ENCODE peak calls at places on chromosomes 3 and 15, in six cellular contexts. J is cardiac muscle cell, T is heart right ventricle, W is endodermal cell, D is colonic mucosa, E is bronchial epithelial cell. L is an unnamed sample.

GRCh38 chr3:73635254-73635653 is 10.5 kb upstream of the PDZRN3 start:
- DNase-seq in T (no peak), W (no peak), D (no peak), E (no peak), J (no peak), L (no peak)

GRCh38 chr3:179954226-179954870 is 82.4 kb downstream of the PEX5L start:
- DNase-seq in J (no peak), D (no peak), T (no peak), E (no peak), W (no peak), L (no peak)

GRCh38 chr3:161914703-161915102 is 418.1 kb downstream of the OTOL1 start:
- DNase-seq in W (peak), E (no peak), T (peak), D (peak), J (peak), L (peak)

GRCh38 chr3:124881976-124882697 is 5.0 kb downstream of the ITGB5 start:
- DNase-seq in J (no peak), E (no peak), T (no peak), W (peak), D (no peak), L (no peak)

GRCh38 chr3:120162400-120162799 is 68.2 kb upstream of the GSK3B start:
- DNase-seq in D (no peak), E (peak), J (no peak), W (no peak), T (no peak), L (no peak)

GRCh38 chr15:91100561-91101355 is 701 bp downstream of the SV2B start:
- DNase-seq in W (peak), T (no peak), J (no peak), E (peak), D (no peak), L (no peak)

GRCh38 chr15:81809543-81809942 is 236.3 kb downstream of the MEX3B start:
- DNase-seq in T (peak), W (peak), D (no peak), E (no peak), J (peak), L (no peak)

GRCh38 chr3:142235690-142236089 is 10.3 kb upstream of the GK5 start:
- DNase-seq in W (no peak), D (no peak), T (no peak), J (no peak), E (no peak), L (no peak)

GRCh38 chr3:123385981-123386380 is 62.9 kb downstream of the ADCY5 start:
- DNase-seq in W (no peak), E (peak), D (no peak), T (peak), J (no peak), L (peak)

GRCh38 chr3:177420643-177421042 is 223.4 kb upstream of the TBL1XR1 start:
- DNase-seq in E (no peak), W (no peak), J (no peak), D (no peak), T (no peak), L (no peak)

GRCh38 chr3:188113761-188114160 is 40.2 kb upstream of the LPP start:
- DNase-seq in W (no peak), D (no peak), T (no peak), J (no peak), E (no peak), L (no peak)

GRCh38 chr3:12708584-12709192 is 44.8 kb upstream of the RAF1 start:
- DNase-seq in J (peak), E (peak), W (no peak), T (peak), D (no peak), L (peak)

GRCh38 chr3:180600473-180600872 is 1.5 kb upstream of the TTC14 start:
- DNase-seq in W (no peak), J (no peak), E (no peak), D (no peak), T (no peak), L (no peak)

GRCh38 chr3:108518895-108519294 is 8.5 kb upstream of the MYH15 start:
- DNase-seq in W (no peak), T (no peak), J (no peak), E (peak), D (no peak), L (no peak)

GRCh38 chr3:107775958-107776357 is 253.2 kb downstream of the BBX start:
- DNase-seq in T (no peak), E (no peak), W (no peak), D (no peak), J (no peak), L (no peak)

GRCh38 chr3:69408989-69409388 is 23.1 kb upstream of the FRMD4B start:
- DNase-seq in J (no peak), E (no peak), D (no peak), W (no peak), T (no peak), L (no peak)

GRCh38 chr15:65413760-65414144 is 9.0 kb downstream of the IGDCC4 start:
- DNase-seq in E (peak), J (no peak), T (no peak), W (no peak), D (no peak), L (no peak)

GRCh38 chr15:71679223-71680078 is 130.9 kb upstream of the NR2E3 start:
- DNase-seq in J (no peak), D (no peak), T (no peak), W (peak), E (no peak), L (no peak)

GRCh38 chr3:190053919-190054672 is 66.6 kb downstream of the P3H2 start:
- DNase-seq in T (peak), D (no peak), W (no peak), J (no peak), E (peak), L (peak)

GRCh38 chr3:96236499-96236898 is 577.9 kb upstream of the EPHA6 start:
- DNase-seq in J (no peak), E (no peak), W (no peak), T (no peak), D (no peak), L (no peak)

GRCh38 chr3:177195242-177195940 is 1.9 kb downstream of the TBL1XR1 start:
- DNase-seq in E (peak), W (peak), D (peak), J (peak), T (peak), L (no peak)

GRCh38 chr15:92384391-92384790 is 9.3 kb upstream of the ST8SIA2 start:
- DNase-seq in T (no peak), E (no peak), W (no peak), J (no peak), D (no peak), L (no peak)

GRCh38 chr3:194396897-194397756 is 1.9 kb downstream of the GP5 start:
- DNase-seq in W (peak), D (no peak), E (peak), J (no peak), T (no peak), L (no peak)

GRCh38 chr3:86988986-86989385 is 2.0 kb downstream of the VGLL3 start:
- DNase-seq in J (no peak), E (no peak), D (no peak), W (no peak), T (no peak), L (no peak)
- H3K4me3 ChIP-seq in J (no peak), E (no peak), D (no peak), W (no peak), T (peak), L (no peak)

GRCh38 chr3:13709706-13710105 is 160.8 kb downstream of the FBLN2 start:
- DNase-seq in W (no peak), E (no peak), T (peak), J (no peak), D (peak), L (no peak)
- H3K4me3 ChIP-seq in W (no peak), E (no peak), T (no peak), J (no peak), D (no peak), L (no peak)

GRCh38 chr15:73371812-73372211 is 3.1 kb upstream of the HCN4 start:
- DNase-seq in T (no peak), D (no peak), W (no peak), J (no peak), E (no peak), L (no peak)

GRCh38 chr15:73368301-73369072 is at the start of gene HCN4:
- DNase-seq in D (no peak), J (peak), T (no peak), W (peak), E (no peak), L (no peak)

GRCh38 chr15:73369073-73369694 is 426 bp upstream of the HCN4 start:
- DNase-seq in W (peak), D (no peak), T (no peak), J (peak), E (no peak), L (no peak)

GRCh38 chr15:73367624-73368300 is 996 bp downstream of the HCN4 start:
- DNase-seq in T (no peak), D (no peak), E (no peak), J (no peak), W (peak), L (no peak)

GRCh38 chr15:73370151-73370550 is 1.4 kb upstream of the HCN4 start:
- DNase-seq in W (no peak), D (no peak), T (no peak), E (peak), J (peak), L (no peak)
- H3K4me3 ChIP-seq in W (no peak), D (no peak), T (no peak), E (no peak), J (peak), L (no peak)

GRCh38 chr3:185582871-185583270 is 3.2 kb upstream of the SENP2 start:
- DNase-seq in T (no peak), E (no peak), J (no peak), W (no peak), D (no peak), L (no peak)
- H3K4me3 ChIP-seq in T (no peak), E (no peak), J (no peak), W (no peak), D (no peak), L (no peak)

GRCh38 chr3:57155214-57155613 is 9.9 kb downstream of the IL17RD start:
- DNase-seq in T (no peak), J (no peak), W (no peak), E (no peak), D (no peak), L (no peak)

GRCh38 chr3:57152761-57153160 is 12.4 kb downstream of the IL17RD start:
- DNase-seq in E (no peak), J (no peak), D (no peak), T (no peak), W (no peak), L (no peak)

GRCh38 chr3:57157666-57158065 is 7.5 kb downstream of the IL17RD start:
- DNase-seq in W (no peak), T (no peak), J (no peak), D (no peak), E (no peak), L (no peak)

GRCh38 chr3:57152150-57152549 is 13.0 kb downstream of the IL17RD start:
- DNase-seq in T (no peak), J (peak), E (no peak), W (no peak), D (no peak), L (no peak)

DNA sequence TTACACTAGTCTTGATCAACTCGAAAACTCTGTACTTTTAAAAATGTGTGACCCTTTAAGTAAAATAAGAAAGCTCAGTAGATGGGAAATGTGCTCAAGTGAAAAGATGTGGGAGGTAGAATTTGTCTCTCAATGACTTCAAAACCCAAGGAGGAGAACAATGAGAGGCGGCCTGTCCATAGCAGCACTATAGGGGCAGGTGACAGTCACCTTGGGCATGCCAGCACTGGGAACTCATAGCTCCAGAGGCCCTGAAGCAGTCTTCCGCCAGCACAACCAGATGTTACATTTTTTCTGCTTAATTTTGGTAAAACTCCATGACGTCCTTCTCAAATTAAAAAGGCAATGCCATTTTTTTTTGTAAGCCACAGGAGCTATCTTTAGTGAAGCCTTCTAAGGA is 10.7 kb downstream of the IL17RD start:
- DNase-seq in J (no peak), E (no peak), D (no peak), T (no peak), W (peak), L (no peak)
- H3K4me3 ChIP-seq in J (no peak), E (no peak), D (no peak), T (no peak), W (no peak), L (no peak)

GRCh38 chr3:139269984-139270383 is 73.8 kb upstream of the MRPS22 start:
- DNase-seq in T (no peak), J (no peak), W (peak), E (no peak), D (no peak), L (no peak)
- H3K4me3 ChIP-seq in T (no peak), J (no peak), W (no peak), E (no peak), D (no peak), L (no peak)

DNA sequence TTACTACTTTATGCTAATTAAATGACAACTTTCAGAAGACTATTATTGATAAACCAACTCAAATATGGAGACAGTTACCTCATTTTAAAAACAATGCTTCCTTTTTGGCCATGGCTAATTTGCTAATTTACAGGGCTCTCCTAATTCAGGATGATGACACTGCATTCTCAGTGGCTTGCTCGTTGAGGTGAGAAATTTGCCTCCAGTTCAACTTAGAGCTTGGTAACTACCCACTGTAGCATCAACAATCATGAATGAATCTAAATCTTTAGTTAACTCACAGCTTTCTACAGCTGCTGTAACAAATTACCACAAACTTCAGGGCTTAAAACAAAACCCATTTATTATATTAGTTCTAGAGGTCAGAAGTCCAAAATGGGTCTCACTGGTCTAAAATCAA is 14.0 kb downstream of the PBRM1 start:
- DNase-seq in D (no peak), J (no peak), T (no peak), W (no peak), E (peak), L (no peak)
- H3K4me3 ChIP-seq in D (no peak), J (no peak), T (no peak), W (no peak), E (no peak), L (no peak)

GRCh38 chr15:57600197-57600596 is 8.5 kb downstream of the MYZAP start:
- DNase-seq in D (no peak), T (no peak), E (no peak), W (no peak), J (no peak), L (no peak)

GRCh38 chr15:57597431-57597830 is 5.7 kb downstream of the MYZAP start:
- DNase-seq in T (no peak), J (no peak), W (no peak), E (no peak), D (no peak), L (no peak)

GRCh38 chr15:57599299-57599810 is 7.7 kb downstream of the MYZAP start:
- DNase-seq in D (no peak), T (no peak), E (no peak), W (no peak), J (no peak), L (no peak)

GRCh38 chr15:57596978-57597377 is 5.3 kb downstream of the MYZAP start:
- DNase-seq in E (peak), W (no peak), T (no peak), D (no peak), J (no peak), L (no peak)

DNA sequence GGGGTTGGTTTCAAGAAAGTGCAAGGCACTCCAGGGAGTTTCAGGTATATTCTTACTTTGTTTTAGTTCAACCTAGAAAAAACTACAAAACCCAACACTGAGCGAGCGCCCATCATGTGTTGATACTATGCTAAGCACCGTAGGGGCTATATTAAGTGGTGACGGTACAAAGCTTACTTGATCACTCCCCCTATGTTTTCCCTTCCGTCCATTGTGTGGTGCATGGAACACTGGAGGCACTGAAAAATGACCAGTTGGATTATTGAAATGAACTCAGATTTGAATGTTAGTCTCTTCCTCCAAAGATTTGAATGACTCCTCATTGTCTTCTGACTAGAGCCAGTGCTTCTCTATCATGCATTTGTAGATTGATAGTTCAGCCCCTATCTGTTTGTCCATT is 6.6 kb downstream of the MYZAP start:
- DNase-seq in T (no peak), D (no peak), E (no peak), W (no peak), J (no peak), L (no peak)
- H3K4me3 ChIP-seq in T (no peak), D (no peak), E (no peak), W (no peak), J (no peak), L (no peak)

GRCh38 chr3:115098354-115099073 is 48.6 kb downstream of the ZBTB20 start:
- DNase-seq in W (no peak), J (no peak), T (no peak), E (no peak), D (no peak), L (no peak)

GRCh38 chr3:115100172-115100571 is 46.9 kb downstream of the ZBTB20 start:
- DNase-seq in E (peak), D (peak), J (peak), W (no peak), T (peak), L (no peak)

GRCh38 chr3:115099115-115099884 is 47.8 kb downstream of the ZBTB20 start:
- DNase-seq in T (no peak), E (no peak), J (no peak), D (no peak), W (no peak), L (peak)

GRCh38 chr3:115095236-115095635 is 51.9 kb downstream of the ZBTB20 start:
- DNase-seq in D (no peak), T (no peak), W (no peak), J (no peak), E (no peak), L (no peak)

GRCh38 chr3:115100806-115101205 is 46.3 kb downstream of the ZBTB20 start:
- DNase-seq in E (no peak), J (no peak), T (no peak), D (no peak), W (no peak), L (no peak)
- H3K4me3 ChIP-seq in E (no peak), J (peak), T (peak), D (peak), W (no peak), L (peak)

DNA sequence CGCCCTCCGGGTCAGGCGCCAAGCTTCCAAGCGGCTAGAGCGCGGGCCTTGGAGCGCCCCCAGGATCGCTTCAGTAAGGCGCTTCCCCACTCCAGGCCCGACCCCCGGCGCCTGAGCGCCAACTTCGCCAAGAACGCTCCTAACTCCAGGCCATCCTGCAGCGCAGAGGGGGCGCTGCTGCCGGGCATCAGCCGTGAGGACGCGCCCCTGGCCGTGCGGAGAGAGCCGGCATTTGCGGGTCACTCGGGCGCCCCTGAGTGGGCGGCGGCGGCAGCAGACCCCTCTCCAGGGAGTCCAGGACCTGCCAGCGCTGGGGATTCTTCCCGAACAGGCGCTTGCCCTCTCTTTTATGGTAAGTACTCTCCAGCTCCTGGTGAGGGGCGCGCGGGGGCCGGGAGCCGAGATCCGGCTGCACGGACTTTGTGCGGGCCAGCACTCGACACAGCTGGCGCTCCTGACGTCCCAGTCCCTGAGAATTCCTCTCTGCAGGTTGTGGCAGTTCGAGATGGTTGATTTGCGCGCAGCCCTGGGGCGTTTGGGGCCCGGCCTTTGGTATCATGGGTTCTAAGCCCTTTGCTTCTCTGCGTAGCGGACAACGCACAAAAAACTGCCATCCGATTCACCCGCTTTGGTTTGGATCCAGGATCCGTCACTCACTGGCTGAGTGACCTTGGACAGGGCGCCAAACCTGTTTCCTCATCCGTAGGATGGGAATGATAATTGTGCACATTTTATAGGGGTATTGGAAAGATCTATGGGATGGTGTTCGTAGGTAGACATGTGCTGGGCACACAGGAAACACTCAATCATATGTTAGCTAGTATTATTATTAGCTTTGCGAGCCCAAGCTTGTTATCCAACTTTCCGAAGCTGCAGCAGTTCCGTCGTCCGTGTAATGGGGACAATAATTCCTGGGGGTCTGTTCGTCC is 758 bp downstream of the SPSB4 start:
- DNase-seq in E (peak), W (peak), J (peak), T (no peak), D (no peak), L (no peak)
- H3K4me3 ChIP-seq in E (peak), W (peak), J (peak), T (peak), D (peak), L (no peak)

L was measured in adrenal gland.